ENCODE peak calls at places on chromosomes 13 and 19, in four cellular contexts. H is lung, J is fibroblast of pulmonary artery, I is mucosa of gallbladder. N is an unnamed sample.

GRCh38 chr19:39202998-39203355 is 1.1 kb downstream of the SYCN start:
- DNase-seq in H (no peak), I (no peak), J (no peak), N (no peak)

GRCh38 chr13:106133025-106133424 is 402.4 kb downstream of the EFNB2 start:
- DNase-seq in I (no peak), H (no peak), J (peak), N (no peak)

GRCh38 chr13:89465366-89465765 is 1794.2 kb downstream of the SLITRK5 start:
- DNase-seq in I (no peak), J (peak), H (no peak), N (no peak)

GRCh38 chr19:48454150-48454730 is 1.1 kb upstream of the KCNJ14 start:
- DNase-seq in H (no peak), J (no peak), I (no peak), N (no peak)

GRCh38 chr13:46211521-46212351 is at the start of gene LRRC63:
- DNase-seq in H (peak), I (peak), J (peak), N (peak)

GRCh38 chr13:43567608-43568007 is 219.2 kb downstream of the ENOX1 start:
- DNase-seq in I (no peak), J (peak), H (no peak), N (no peak)

GRCh38 chr19:5192568-5192967 is 148.0 kb downstream of the PTPRS start:
- DNase-seq in I (no peak), H (no peak), J (no peak), N (no peak)

GRCh38 chr13:44801990-44802389 is 187.3 kb downstream of the NUFIP1 start:
- DNase-seq in H (no peak), I (no peak), J (peak), N (no peak)

GRCh38 chr13:84400711-84401110 is 518.4 kb upstream of the SLITRK1 start:
- DNase-seq in I (no peak), H (no peak), J (peak), N (no peak)

GRCh38 chr13:96093296-96094006 is 3.5 kb downstream of the HS6ST3 start:
- DNase-seq in H (no peak), J (no peak), I (no peak), N (no peak)

GRCh38 chr13:112685856-112686255 is 4.0 kb upstream of the ATP11A start:
- DNase-seq in J (no peak), I (peak), H (peak), N (no peak)

GRCh38 chr13:90299238-90299637 is 1048.2 kb upstream of the MIR17HG start:
- DNase-seq in J (no peak), H (no peak), I (no peak), N (no peak)

GRCh38 chr19:30664358-30665058 is 292.3 kb downstream of the ZNF536 start:
- DNase-seq in J (no peak), H (no peak), I (no peak), N (no peak)

GRCh38 chr13:43307921-43308433 is 284.6 kb downstream of the DNAJC15 start:
- DNase-seq in H (peak), I (peak), J (peak), N (no peak)

GRCh38 chr13:26968431-26969335 is 202.9 kb downstream of the USP12 start:
- DNase-seq in H (no peak), J (no peak), I (peak), N (no peak)

GRCh38 chr19:47057328-47057727 is 8.9 kb upstream of the TMEM160 start:
- DNase-seq in H (no peak), I (no peak), J (peak), N (no peak)

GRCh38 chr13:110341445-110342247 is 34.6 kb downstream of the COL4A2 start:
- DNase-seq in I (peak), J (peak), H (no peak), N (no peak)

GRCh38 chr19:11784356-11784755 is 14.0 kb upstream of the ZNF491 start:
- DNase-seq in J (no peak), H (no peak), I (no peak), N (no peak)

GRCh38 chr13:30142502-30143211 is 164.7 kb downstream of the KATNAL1 start:
- DNase-seq in I (peak), H (no peak), J (peak), N (no peak)

GRCh38 chr13:88248393-88248792 is 577.2 kb downstream of the SLITRK5 start:
- DNase-seq in H (no peak), I (no peak), J (no peak), N (no peak)

GRCh38 chr19:2616741-2617392 is 85.6 kb downstream of the GNG7 start:
- DNase-seq in H (peak), J (no peak), I (peak), N (no peak)

GRCh38 chr19:36672368-36672767 is 5.7 kb upstream of the ZNF461 start:
- DNase-seq in H (no peak), J (no peak), I (no peak), N (no peak)

GRCh38 chr13:100798739-100799361 is 124.3 kb upstream of the TMTC4 start:
- DNase-seq in I (no peak), J (no peak), H (no peak), N (no peak)

GRCh38 chr13:52984881-52985363 is 43.7 kb upstream of the OLFM4 start:
- DNase-seq in H (no peak), I (no peak), J (no peak), N (no peak)

GRCh38 chr19:56840452-56841193 is at the start of the genes PEG3 and ZIM2:
- DNase-seq in H (no peak), J (peak), I (peak), N (no peak)

GRCh38 chr13:33610471-33611015 is 207.4 kb upstream of the RFC3 start:
- DNase-seq in J (peak), H (no peak), I (no peak), N (peak)

GRCh38 chr19:18349524-18350128 is 9.2 kb downstream of the PGPEP1 start:
- DNase-seq in J (peak), I (peak), H (peak), N (no peak)

GRCh38 chr19:18723871-18724377 is 40.4 kb downstream of the CRTC1 start:
- DNase-seq in H (no peak), J (no peak), I (no peak), N (no peak)

GRCh38 chr13:24931450-24932217 is 164.3 kb upstream of the PABPC3 start:
- DNase-seq in I (no peak), J (no peak), H (no peak), N (no peak)

GRCh38 chr19:33293255-33294057 is 8.9 kb downstream of the CEBPA start:
- DNase-seq in J (peak), H (no peak), I (no peak), N (no peak)

GRCh38 chr13:113934576-113934975 is 39.3 kb downstream of the C13orf46 start:
- DNase-seq in H (no peak), I (no peak), J (no peak), N (no peak)